ENCODE peak calls at places on chromosomes 5 and 9, in nine cellular contexts. One of them, this sample, is unnamed.
A peak's percentile ranks its signal among the peaks of the same experiment; 100 is the strongest.

GRCh38 chr5:107422494-107422893 is 248.2 kb downstream of the EFNA5 start:
- DNase-seq in GM10248: no peak
- DNase-seq in RWPE1: no peak
- DNase-seq in fibroblast of lung: no peak
- DNase-seq in activated CD8-positive, alpha-beta T cell treated with anti-CD3 and anti-CD28 coated beads for 36 hours: no peak
- DNase-seq in A549: no peak
- DNase-seq in cardiac fibroblast: no peak
- DNase-seq in HCT116: no peak
- DNase-seq in cardiac muscle cell: no peak
- DNase-seq in this sample: no peak

GRCh38 chr5:160960592-160960991 is 108.6 kb upstream of the ATP10B start:
- DNase-seq in GM10248: no peak
- DNase-seq in RWPE1: no peak
- DNase-seq in fibroblast of lung: no peak
- DNase-seq in activated CD8-positive, alpha-beta T cell treated with anti-CD3 and anti-CD28 coated beads for 36 hours: no peak
- DNase-seq in A549: no peak
- DNase-seq in cardiac fibroblast: no peak
- DNase-seq in HCT116: no peak
- DNase-seq in cardiac muscle cell: no peak
- DNase-seq in this sample: no peak

GRCh38 chr9:92097997-92098482 is 17.2 kb downstream of the SPTLC1 start:
- DNase-seq in GM10248: no peak
- DNase-seq in RWPE1: peak; percentile 77
- DNase-seq in fibroblast of lung: peak; percentile 80
- DNase-seq in activated CD8-positive, alpha-beta T cell treated with anti-CD3 and anti-CD28 coated beads for 36 hours: peak; percentile 38
- DNase-seq in A549: no peak
- DNase-seq in cardiac fibroblast: peak; percentile 80
- DNase-seq in HCT116: peak; percentile 93
- DNase-seq in cardiac muscle cell: peak; percentile 90
- DNase-seq in this sample: no peak

GRCh38 chr9:135743546-135744332 is 41.8 kb downstream of the KCNT1 start:
- DNase-seq in GM10248: no peak
- DNase-seq in RWPE1: no peak
- DNase-seq in fibroblast of lung: no peak
- DNase-seq in activated CD8-positive, alpha-beta T cell treated with anti-CD3 and anti-CD28 coated beads for 36 hours: no peak
- DNase-seq in A549: no peak
- DNase-seq in cardiac fibroblast: no peak
- DNase-seq in HCT116: no peak
- DNase-seq in cardiac muscle cell: no peak
- DNase-seq in this sample: no peak

GRCh38 chr9:125099816-125100215 is 43.5 kb downstream of the SCAI start:
- DNase-seq in GM10248: no peak
- DNase-seq in RWPE1: no peak
- DNase-seq in fibroblast of lung: no peak
- DNase-seq in activated CD8-positive, alpha-beta T cell treated with anti-CD3 and anti-CD28 coated beads for 36 hours: no peak
- DNase-seq in A549: no peak
- DNase-seq in cardiac fibroblast: no peak
- DNase-seq in HCT116: no peak
- DNase-seq in cardiac muscle cell: no peak
- DNase-seq in this sample: no peak

GRCh38 chr9:18238752-18239151 is 235.2 kb upstream of the ADAMTSL1 start:
- DNase-seq in GM10248: no peak
- DNase-seq in RWPE1: no peak
- DNase-seq in fibroblast of lung: peak; percentile 68
- DNase-seq in activated CD8-positive, alpha-beta T cell treated with anti-CD3 and anti-CD28 coated beads for 36 hours: no peak
- DNase-seq in A549: no peak
- DNase-seq in cardiac fibroblast: peak; percentile 53
- DNase-seq in HCT116: no peak
- DNase-seq in cardiac muscle cell: peak; percentile 62
- DNase-seq in this sample: no peak

GRCh38 chr9:83477571-83477970 is 60.6 kb downstream of the FRMD3 start:
- DNase-seq in GM10248: no peak
- DNase-seq in RWPE1: no peak
- DNase-seq in fibroblast of lung: no peak
- DNase-seq in activated CD8-positive, alpha-beta T cell treated with anti-CD3 and anti-CD28 coated beads for 36 hours: no peak
- DNase-seq in A549: no peak
- DNase-seq in cardiac fibroblast: no peak
- DNase-seq in HCT116: no peak
- DNase-seq in cardiac muscle cell: no peak
- DNase-seq in this sample: no peak

GRCh38 chr5:38515648-38516047 is 40.8 kb downstream of the LIFR start:
- DNase-seq in GM10248: no peak
- DNase-seq in RWPE1: peak; percentile 33
- DNase-seq in fibroblast of lung: peak; percentile 39
- DNase-seq in activated CD8-positive, alpha-beta T cell treated with anti-CD3 and anti-CD28 coated beads for 36 hours: no peak
- DNase-seq in A549: no peak
- DNase-seq in cardiac fibroblast: peak; percentile 61
- DNase-seq in HCT116: peak; percentile 4
- DNase-seq in cardiac muscle cell: peak; percentile 61
- DNase-seq in this sample: no peak

GRCh38 chr9:69180670-69181069 is 6.6 kb downstream of the TJP2 start:
- DNase-seq in GM10248: no peak
- DNase-seq in RWPE1: peak; percentile 97
- DNase-seq in fibroblast of lung: peak; percentile 97
- DNase-seq in activated CD8-positive, alpha-beta T cell treated with anti-CD3 and anti-CD28 coated beads for 36 hours: peak; percentile 68
- DNase-seq in A549: peak; percentile 64
- DNase-seq in cardiac fibroblast: peak; percentile 94
- DNase-seq in HCT116: peak; percentile 83
- DNase-seq in cardiac muscle cell: peak; percentile 93
- DNase-seq in this sample: no peak

GRCh38 chr5:145774442-145774841 is 60.7 kb downstream of the PRELID2 start:
- DNase-seq in GM10248: no peak
- DNase-seq in RWPE1: no peak
- DNase-seq in fibroblast of lung: no peak
- DNase-seq in activated CD8-positive, alpha-beta T cell treated with anti-CD3 and anti-CD28 coated beads for 36 hours: peak; percentile 3
- DNase-seq in A549: no peak
- DNase-seq in cardiac fibroblast: no peak
- DNase-seq in HCT116: no peak
- DNase-seq in cardiac muscle cell: no peak
- DNase-seq in this sample: no peak

GRCh38 chr9:115992834-115993233 is 160.8 kb upstream of the PAPPA start:
- DNase-seq in GM10248: no peak
- DNase-seq in RWPE1: no peak
- DNase-seq in fibroblast of lung: peak; percentile 53
- DNase-seq in activated CD8-positive, alpha-beta T cell treated with anti-CD3 and anti-CD28 coated beads for 36 hours: no peak
- DNase-seq in A549: no peak
- DNase-seq in cardiac fibroblast: no peak
- DNase-seq in HCT116: no peak
- DNase-seq in cardiac muscle cell: no peak
- DNase-seq in this sample: no peak

GRCh38 chr5:146447734-146448380 is 724 bp downstream of the TCERG1 start:
- DNase-seq in GM10248: no peak
- DNase-seq in RWPE1: peak; percentile 33
- DNase-seq in fibroblast of lung: peak; percentile 42
- DNase-seq in activated CD8-positive, alpha-beta T cell treated with anti-CD3 and anti-CD28 coated beads for 36 hours: peak; percentile 58
- DNase-seq in A549: no peak
- DNase-seq in cardiac fibroblast: peak; percentile 35
- DNase-seq in HCT116: no peak
- DNase-seq in cardiac muscle cell: peak; percentile 42
- DNase-seq in this sample: no peak

GRCh38 chr9:121634800-121635261 is 16.6 kb upstream of the DAB2IP start:
- DNase-seq in GM10248: peak; percentile 54
- DNase-seq in RWPE1: peak; percentile 42
- DNase-seq in fibroblast of lung: no peak
- DNase-seq in activated CD8-positive, alpha-beta T cell treated with anti-CD3 and anti-CD28 coated beads for 36 hours: peak; percentile 24
- DNase-seq in A549: peak; percentile 58
- DNase-seq in cardiac fibroblast: peak; percentile 38
- DNase-seq in HCT116: no peak
- DNase-seq in cardiac muscle cell: peak; percentile 37
- DNase-seq in this sample: peak; percentile 66

GRCh38 chr5:673140-673836 is 19.9 kb downstream of the TPPP start:
- DNase-seq in GM10248: no peak
- DNase-seq in RWPE1: no peak
- DNase-seq in fibroblast of lung: no peak
- DNase-seq in activated CD8-positive, alpha-beta T cell treated with anti-CD3 and anti-CD28 coated beads for 36 hours: no peak
- DNase-seq in A549: no peak
- DNase-seq in cardiac fibroblast: no peak
- DNase-seq in HCT116: no peak
- DNase-seq in cardiac muscle cell: no peak
- DNase-seq in this sample: no peak

GRCh38 chr9:81517954-81518353 is 171.4 kb downstream of the TLE1 start:
- DNase-seq in GM10248: no peak
- DNase-seq in RWPE1: no peak
- DNase-seq in fibroblast of lung: no peak
- DNase-seq in activated CD8-positive, alpha-beta T cell treated with anti-CD3 and anti-CD28 coated beads for 36 hours: no peak
- DNase-seq in A549: no peak
- DNase-seq in cardiac fibroblast: no peak
- DNase-seq in HCT116: no peak
- DNase-seq in cardiac muscle cell: no peak
- DNase-seq in this sample: no peak

GRCh38 chr9:128254855-128255759 is 20.7 kb downstream of the GOLGA2 start:
- DNase-seq in GM10248: peak; percentile 71
- DNase-seq in RWPE1: peak; percentile 76
- DNase-seq in fibroblast of lung: peak; percentile 42
- DNase-seq in activated CD8-positive, alpha-beta T cell treated with anti-CD3 and anti-CD28 coated beads for 36 hours: peak; percentile 78
- DNase-seq in A549: peak; percentile 88
- DNase-seq in cardiac fibroblast: peak; percentile 59
- DNase-seq in HCT116: peak; percentile 16
- DNase-seq in cardiac muscle cell: peak; percentile 59
- DNase-seq in this sample: peak; percentile 79

GRCh38 chr5:37520811-37521210 is 141.7 kb downstream of the WDR70 start:
- DNase-seq in GM10248: no peak
- DNase-seq in RWPE1: no peak
- DNase-seq in fibroblast of lung: no peak
- DNase-seq in activated CD8-positive, alpha-beta T cell treated with anti-CD3 and anti-CD28 coated beads for 36 hours: no peak
- DNase-seq in A549: no peak
- DNase-seq in cardiac fibroblast: no peak
- DNase-seq in HCT116: no peak
- DNase-seq in cardiac muscle cell: no peak
- DNase-seq in this sample: no peak

GRCh38 chr5:97854871-97855762 is 672.1 kb upstream of the RIOK2 start:
- DNase-seq in GM10248: no peak
- DNase-seq in RWPE1: no peak
- DNase-seq in fibroblast of lung: peak; percentile 71
- DNase-seq in activated CD8-positive, alpha-beta T cell treated with anti-CD3 and anti-CD28 coated beads for 36 hours: no peak
- DNase-seq in A549: no peak
- DNase-seq in cardiac fibroblast: peak; percentile 94
- DNase-seq in HCT116: no peak
- DNase-seq in cardiac muscle cell: peak; percentile 95
- DNase-seq in this sample: no peak

GRCh38 chr5:93589812-93590215 is 6.8 kb downstream of the NR2F1 start:
- DNase-seq in GM10248: no peak
- DNase-seq in RWPE1: no peak
- DNase-seq in fibroblast of lung: peak; percentile 55
- DNase-seq in activated CD8-positive, alpha-beta T cell treated with anti-CD3 and anti-CD28 coated beads for 36 hours: no peak
- DNase-seq in A549: no peak
- DNase-seq in cardiac fibroblast: no peak
- DNase-seq in HCT116: no peak
- DNase-seq in cardiac muscle cell: no peak
- DNase-seq in this sample: no peak
- TF ChIP-seq CTCF in GM10248: no peak
- TF ChIP-seq CTCF in RWPE1: no peak
- TF ChIP-seq CTCF in fibroblast of lung: no peak
- TF ChIP-seq CTCF in activated CD8-positive, alpha-beta T cell treated with anti-CD3 and anti-CD28 coated beads for 36 hours: no peak
- TF ChIP-seq CTCF in A549: no peak
- TF ChIP-seq CTCF in cardiac fibroblast: no peak
- TF ChIP-seq CTCF in HCT116: no peak
- TF ChIP-seq CTCF in cardiac muscle cell: no peak
- TF ChIP-seq CTCF in this sample: no peak

GRCh38 chr9:126365780-126366179 is 39.2 kb downstream of the MVB12B start:
- DNase-seq in GM10248: no peak
- DNase-seq in RWPE1: no peak
- DNase-seq in fibroblast of lung: no peak
- DNase-seq in activated CD8-positive, alpha-beta T cell treated with anti-CD3 and anti-CD28 coated beads for 36 hours: no peak
- DNase-seq in A549: no peak
- DNase-seq in cardiac fibroblast: no peak
- DNase-seq in HCT116: no peak
- DNase-seq in cardiac muscle cell: no peak
- DNase-seq in this sample: no peak
- TF ChIP-seq CTCF in GM10248: no peak
- TF ChIP-seq CTCF in RWPE1: no peak
- TF ChIP-seq CTCF in fibroblast of lung: no peak
- TF ChIP-seq CTCF in activated CD8-positive, alpha-beta T cell treated with anti-CD3 and anti-CD28 coated beads for 36 hours: no peak
- TF ChIP-seq CTCF in A549: no peak
- TF ChIP-seq CTCF in cardiac fibroblast: no peak
- TF ChIP-seq CTCF in HCT116: no peak
- TF ChIP-seq CTCF in cardiac muscle cell: no peak
- TF ChIP-seq CTCF in this sample: no peak

DNA sequence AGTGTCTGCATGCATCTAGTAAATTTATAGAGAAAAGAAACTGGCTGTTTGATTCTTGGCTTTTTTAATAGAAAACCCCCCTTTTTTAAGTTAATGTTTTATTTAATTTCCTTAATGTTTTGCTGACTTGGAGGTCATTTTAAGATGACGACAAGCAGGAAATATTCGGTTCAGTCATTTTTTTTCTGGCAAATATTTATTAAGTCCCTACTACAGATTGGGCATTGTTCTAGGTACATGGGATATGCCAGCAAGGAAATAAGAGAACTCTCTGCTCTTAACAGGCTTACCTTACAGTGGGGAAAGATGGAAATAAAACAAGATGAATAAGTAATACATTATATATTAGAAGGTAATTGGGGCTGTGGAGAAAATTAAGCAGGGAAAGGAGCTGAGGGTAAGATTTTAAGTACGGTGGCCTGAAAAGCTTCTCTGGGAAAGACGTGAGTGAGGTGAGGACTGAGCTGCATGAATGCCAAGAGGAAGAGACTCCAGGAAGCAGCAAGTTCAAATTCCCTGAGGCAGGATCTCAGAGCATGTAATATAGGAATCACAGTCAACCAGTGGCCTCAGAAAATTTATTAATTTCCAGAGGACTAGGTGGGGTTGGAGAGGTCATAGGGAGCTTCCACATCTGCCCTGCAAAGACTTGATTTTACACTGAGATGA is 316.0 kb upstream of the DAP start:
- DNase-seq in GM10248: no peak
- DNase-seq in RWPE1: no peak
- DNase-seq in fibroblast of lung: no peak
- DNase-seq in activated CD8-positive, alpha-beta T cell treated with anti-CD3 and anti-CD28 coated beads for 36 hours: no peak
- DNase-seq in A549: no peak
- DNase-seq in cardiac fibroblast: no peak
- DNase-seq in HCT116: no peak
- DNase-seq in cardiac muscle cell: no peak
- DNase-seq in this sample: no peak
- TF ChIP-seq CTCF in GM10248: no peak
- TF ChIP-seq CTCF in RWPE1: no peak
- TF ChIP-seq CTCF in fibroblast of lung: no peak
- TF ChIP-seq CTCF in activated CD8-positive, alpha-beta T cell treated with anti-CD3 and anti-CD28 coated beads for 36 hours: no peak
- TF ChIP-seq CTCF in A549: no peak
- TF ChIP-seq CTCF in cardiac fibroblast: no peak
- TF ChIP-seq CTCF in HCT116: no peak
- TF ChIP-seq CTCF in cardiac muscle cell: no peak
- TF ChIP-seq CTCF in this sample: no peak

DNA sequence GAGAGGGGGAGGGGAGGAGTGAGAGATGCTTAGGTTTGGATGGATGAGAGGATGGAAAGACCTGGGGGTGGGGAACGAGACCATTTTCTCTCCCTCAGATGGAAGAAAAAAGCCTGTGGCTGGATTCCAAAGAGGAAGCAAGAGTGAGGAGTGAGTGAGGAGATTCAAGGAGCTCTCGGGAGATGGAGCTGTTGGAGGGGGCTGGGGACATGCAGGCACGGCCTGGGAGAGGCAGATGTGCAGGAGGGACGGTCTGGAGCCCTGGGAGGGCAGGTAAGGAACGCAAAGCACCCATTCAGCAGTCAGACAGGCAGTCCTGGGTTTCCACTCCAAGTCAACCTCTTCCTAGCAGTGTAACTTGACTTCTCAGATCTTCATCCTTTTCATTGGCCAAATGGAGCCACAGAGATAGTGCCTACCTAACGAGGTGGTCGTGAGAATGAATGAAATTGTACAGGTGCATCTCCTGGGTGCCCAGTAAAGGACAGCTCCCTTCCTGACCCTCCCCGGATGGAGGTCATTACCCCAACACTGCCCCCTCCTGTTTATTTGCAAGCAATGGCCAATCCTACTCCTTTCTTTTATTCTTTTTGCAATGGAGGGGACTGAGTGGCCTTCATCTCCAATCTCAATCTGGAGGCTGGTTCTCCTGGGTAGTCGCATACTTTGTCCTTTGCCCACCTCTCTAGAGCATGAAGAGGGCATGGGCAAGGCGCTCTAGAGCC is 52.2 kb downstream of the PCDH1 start:
- DNase-seq in GM10248: peak; percentile 60
- DNase-seq in RWPE1: no peak
- DNase-seq in fibroblast of lung: peak; percentile 18
- DNase-seq in activated CD8-positive, alpha-beta T cell treated with anti-CD3 and anti-CD28 coated beads for 36 hours: peak; percentile 20
- DNase-seq in A549: peak; percentile 69
- DNase-seq in cardiac fibroblast: no peak
- DNase-seq in HCT116: no peak
- DNase-seq in cardiac muscle cell: no peak
- DNase-seq in this sample: peak; percentile 74
- TF ChIP-seq CTCF in GM10248: peak; percentile 29
- TF ChIP-seq CTCF in RWPE1: no peak
- TF ChIP-seq CTCF in fibroblast of lung: peak; percentile 32
- TF ChIP-seq CTCF in activated CD8-positive, alpha-beta T cell treated with anti-CD3 and anti-CD28 coated beads for 36 hours: peak; percentile 38
- TF ChIP-seq CTCF in A549: peak; percentile 45
- TF ChIP-seq CTCF in cardiac fibroblast: no peak
- TF ChIP-seq CTCF in HCT116: no peak
- TF ChIP-seq CTCF in cardiac muscle cell: peak; percentile 44
- TF ChIP-seq CTCF in this sample: peak; percentile 36

This sample was measured in GM13976.